ENCODE peak calls at places on chromosome 2, in nine cellular contexts. N is stomach, O is NB4, M is nephron progenitor cell, U is WTC11, J is Panc1, I is neural crest cell, G is left ventricle myocardium inferior, W is HCT116. E is an unnamed sample.

GRCh38 chr2:18922276-18922675 is 332.9 kb upstream of the NT5C1B start:
- DNase-seq in N (no peak), O (no peak), M (no peak), U (no peak), J (no peak), I (no peak), G (no peak), W (no peak), E (no peak)

GRCh38 chr2:176488446-176488845 is 219.2 kb downstream of the MTX2 start:
- DNase-seq in N (no peak), O (no peak), M (no peak), U (no peak), J (no peak), I (no peak), G (no peak), W (no peak), E (no peak)

GRCh38 chr2:113160962-113161361 is 12.8 kb upstream of the PSD4 start:
- DNase-seq in N (no peak), O (no peak), M (no peak), U (no peak), J (no peak), I (no peak), G (no peak), W (no peak), E (no peak)

GRCh38 chr2:133264951-133265949 is 303.0 kb downstream of the NCKAP5 start:
- DNase-seq in N (peak; percentile 65), O (no peak), M (peak; percentile 64), U (peak; percentile 35), J (no peak), I (no peak), G (peak; percentile 53), W (no peak), E (no peak)

GRCh38 chr2:42581257-42581656 is 12.8 kb downstream of the MTA3 start:
- DNase-seq in N (peak; percentile 10), O (no peak), M (no peak), U (no peak), J (no peak), I (no peak), G (no peak), W (no peak), E (no peak)

GRCh38 chr2:63525905-63526304 is 62.4 kb downstream of the WDPCP start:
- DNase-seq in N (no peak), O (no peak), M (no peak), U (no peak), J (no peak), I (no peak), G (no peak), W (no peak), E (no peak)

GRCh38 chr2:203498161-203498560 is 36.9 kb downstream of the RAPH1 start:
- DNase-seq in N (no peak), O (peak; percentile 63), M (no peak), U (no peak), J (peak; percentile 46), I (no peak), G (no peak), W (peak; percentile 76), E (no peak)

GRCh38 chr2:11411768-11412448 is 54.1 kb downstream of the E2F6 start:
- DNase-seq in N (peak; percentile 57), O (peak; percentile 44), M (peak; percentile 46), U (peak; percentile 65), J (peak; percentile 30), I (peak; percentile 51), G (no peak), W (no peak), E (peak; percentile 8)

GRCh38 chr2:7145707-7146106 is 228.5 kb downstream of the RNF144A start:
- DNase-seq in N (no peak), O (no peak), M (no peak), U (no peak), J (no peak), I (no peak), G (no peak), W (no peak), E (no peak)

GRCh38 chr2:219457784-219458369 is 23.2 kb downstream of the SPEG start:
- DNase-seq in N (no peak), O (peak; percentile 77), M (no peak), U (peak; percentile 36), J (no peak), I (no peak), G (no peak), W (no peak), E (peak; percentile 67)
- TF ChIP-seq CTCF in N (no peak), O (peak; percentile 62), M (no peak), U (peak; percentile 6), J (no peak), I (no peak), G (peak; percentile 29), W (peak; percentile 26), E (peak; percentile 27)

GRCh38 chr2:145481334-145481922 is 961.5 kb upstream of the ZEB2 start:
- DNase-seq in N (no peak), O (no peak), M (no peak), U (no peak), J (no peak), I (no peak), G (no peak), W (no peak), E (no peak)

GRCh38 chr2:145483854-145484253 is 963.9 kb upstream of the ZEB2 start:
- DNase-seq in N (no peak), O (no peak), M (no peak), U (no peak), J (no peak), I (no peak), G (no peak), W (no peak), E (no peak)

GRCh38 chr2:145488571-145488970 is 968.7 kb upstream of the ZEB2 start:
- DNase-seq in N (no peak), O (no peak), M (no peak), U (no peak), J (no peak), I (no peak), G (no peak), W (no peak), E (no peak)

GRCh38 chr2:145484443-145485086 is 964.6 kb upstream of the ZEB2 start:
- DNase-seq in N (no peak), O (peak; percentile 49), M (no peak), U (no peak), J (peak; percentile 2), I (no peak), G (no peak), W (peak; percentile 69), E (peak; percentile 3)
- TF ChIP-seq CTCF in N (no peak), O (no peak), M (no peak), U (no peak), J (no peak), I (no peak), G (peak; percentile 36), W (peak; percentile 55), E (no peak)

GRCh38 chr2:64770137-64770780 is 116.5 kb upstream of the SERTAD2 start:
- DNase-seq in N (no peak), O (no peak), M (no peak), U (no peak), J (no peak), I (no peak), G (no peak), W (no peak), E (no peak)
- TF ChIP-seq CTCF in N (no peak), O (no peak), M (no peak), U (no peak), J (no peak), I (no peak), G (no peak), W (no peak), E (no peak)

GRCh38 chr2:86237172-86237571 is 37.9 kb downstream of the MRPL35 start:
- DNase-seq in N (no peak), O (no peak), M (no peak), U (no peak), J (no peak), I (no peak), G (no peak), W (no peak), E (no peak)

GRCh38 chr2:86235196-86235980 is 36.1 kb downstream of the MRPL35 start:
- DNase-seq in N (no peak), O (no peak), M (no peak), U (no peak), J (no peak), I (no peak), G (no peak), W (no peak), E (no peak)

GRCh38 chr2:86233464-86233863 is 34.2 kb downstream of the MRPL35 start:
- DNase-seq in N (no peak), O (no peak), M (no peak), U (no peak), J (no peak), I (no peak), G (no peak), W (no peak), E (no peak)

GRCh38 chr2:86232373-86232784 is 33.1 kb downstream of the MRPL35 start:
- DNase-seq in N (no peak), O (no peak), M (no peak), U (no peak), J (no peak), I (no peak), G (no peak), W (no peak), E (no peak)

GRCh38 chr2:86234573-86235131 is 35.4 kb downstream of the MRPL35 start:
- DNase-seq in N (no peak), O (no peak), M (no peak), U (no peak), J (no peak), I (no peak), G (no peak), W (no peak), E (no peak)
- TF ChIP-seq CTCF in N (no peak), O (no peak), M (no peak), U (no peak), J (no peak), I (no peak), G (no peak), W (no peak), E (no peak)

DNA sequence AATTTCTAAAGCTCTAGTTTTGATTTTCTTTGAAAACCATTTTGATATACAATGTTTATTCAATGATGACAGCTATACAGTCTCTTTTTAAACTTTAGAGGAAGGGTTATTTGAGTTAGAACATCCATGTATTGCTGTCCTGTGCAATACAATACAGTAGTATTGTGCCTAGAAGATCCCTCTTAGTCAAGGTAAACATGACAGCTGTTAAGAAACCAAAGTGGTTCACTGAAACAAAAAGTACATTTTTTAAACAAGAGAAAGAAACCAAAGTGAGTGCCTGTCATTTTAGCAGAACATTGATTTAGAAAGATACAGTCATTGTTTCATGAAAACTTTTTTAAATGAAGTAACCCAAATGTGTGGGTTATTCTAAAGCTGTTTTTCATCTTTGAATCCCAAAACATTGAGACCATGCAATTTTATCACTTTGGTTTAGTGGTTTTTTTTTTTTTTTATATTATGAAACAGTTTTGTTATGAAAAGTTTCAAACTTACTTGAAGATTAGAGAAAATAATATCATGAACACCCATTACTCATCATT is 15.5 kb downstream of the ITPRID2 start:
- DNase-seq in N (no peak), O (no peak), M (no peak), U (no peak), J (no peak), I (no peak), G (no peak), W (no peak), E (no peak)
- TF ChIP-seq CTCF in N (no peak), O (no peak), M (no peak), U (no peak), J (no peak), I (no peak), G (no peak), W (no peak), E (no peak)

E was measured in activated CD8-positive, alpha-beta T cell treated with anti-CD3 and anti-CD28 coated beads for 36 hours.